ENCODE peak calls at places on chromosomes 16 and 17, in nine cellular contexts. Q is dorsolateral prefrontal cortex, E is right lobe of liver, I is natural killer cell, Z is PC-3, V is thyroid gland, B is fibroblast of mammary gland, W is BJ, L is AG09319. D is an unnamed sample.

GRCh38 chr17:17778308-17779014 is 58.3 kb downstream of the SREBF1 start:
- DNase-seq in Q (peak; percentile 74), E (no peak), I (no peak), Z (no peak), V (no peak), B (peak; percentile 85), W (no peak), L (peak; percentile 30), D (no peak)

GRCh38 chr16:67969286-67970039 is 1.0 kb upstream of the SLC12A4 start:
- DNase-seq in Q (no peak), E (no peak), I (no peak), Z (no peak), V (no peak), B (no peak), W (no peak), L (no peak), D (peak; percentile 60)

GRCh38 chr16:88651276-88651988 is 579 bp upstream of the CYBA start:
- DNase-seq in Q (no peak), E (peak; percentile 81), I (peak; percentile 83), Z (no peak), V (peak; percentile 94), B (no peak), W (no peak), L (no peak), D (peak; percentile 93)

GRCh38 chr16:86994651-86995171 is 322.5 kb downstream of the C16orf95 start:
- DNase-seq in Q (no peak), E (no peak), I (no peak), Z (peak; percentile 58), V (no peak), B (peak; percentile 94), W (peak; percentile 59), L (peak; percentile 38), D (no peak)

GRCh38 chr16:48383877-48384304 is 1.3 kb downstream of the SIAH1 start:
- DNase-seq in Q (no peak), E (no peak), I (no peak), Z (peak; percentile 37), V (peak; percentile 19), B (no peak), W (no peak), L (no peak), D (no peak)

GRCh38 chr16:55812951-55813350 is 19.9 kb downstream of the CES1 start:
- DNase-seq in Q (no peak), E (no peak), I (no peak), Z (no peak), V (no peak), B (no peak), W (no peak), L (no peak), D (no peak)

GRCh38 chr17:40437095-40437732 is 6.0 kb upstream of the IGFBP4 start:
- DNase-seq in Q (no peak), E (no peak), I (no peak), Z (no peak), V (no peak), B (no peak), W (no peak), L (no peak), D (no peak)

GRCh38 chr16:23700509-23700908 is 12.5 kb downstream of the ERN2 start:
- DNase-seq in Q (no peak), E (no peak), I (no peak), Z (no peak), V (no peak), B (no peak), W (no peak), L (no peak), D (no peak)

GRCh38 chr17:73357318-73357717 is 45.5 kb upstream of the CDC42EP4 start:
- DNase-seq in Q (no peak), E (no peak), I (no peak), Z (no peak), V (no peak), B (no peak), W (no peak), L (no peak), D (no peak)

GRCh38 chr16:70475054-70475871 is 20.9 kb downstream of the FCSK start:
- DNase-seq in Q (no peak), E (no peak), I (no peak), Z (no peak), V (no peak), B (no peak), W (no peak), L (no peak), D (peak; percentile 34)

GRCh38 chr17:59451706-59452105 is 113.7 kb upstream of the DHX40 start:
- DNase-seq in Q (no peak), E (no peak), I (no peak), Z (peak; percentile 68), V (no peak), B (peak; percentile 94), W (no peak), L (no peak), D (no peak)

GRCh38 chr17:71942626-71943025 is 178.2 kb upstream of the SOX9 start:
- DNase-seq in Q (no peak), E (no peak), I (no peak), Z (no peak), V (no peak), B (no peak), W (no peak), L (no peak), D (no peak)

DNA sequence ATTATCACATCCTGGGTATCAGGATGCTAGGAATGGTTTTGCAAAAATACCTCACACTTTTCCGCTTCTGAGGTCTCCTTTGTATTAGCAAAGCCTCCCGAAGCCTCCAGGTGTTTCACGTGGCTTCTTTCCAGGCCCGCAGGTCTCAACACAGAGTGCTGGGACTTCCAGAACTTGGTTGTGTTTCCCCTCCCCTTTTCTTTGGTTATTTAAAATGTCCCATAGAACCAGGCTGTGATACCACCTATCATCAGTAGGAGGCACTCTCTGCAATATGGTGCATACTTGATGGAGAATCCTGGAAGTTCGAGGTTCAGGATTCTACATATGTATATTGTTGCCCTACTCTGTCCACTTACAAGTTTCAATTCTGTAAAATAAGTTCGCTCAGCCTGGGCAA is 28.8 kb downstream of the ATP2C2 start:
- DNase-seq in Q (no peak), E (no peak), I (no peak), Z (no peak), V (peak; percentile 44), B (no peak), W (no peak), L (no peak), D (no peak)
- TF ChIP-seq CTCF in Q (no peak), E (no peak), I (no peak), Z (peak; percentile 49), V (peak; percentile 48), B (peak; percentile 18), W (peak; percentile 25), L (no peak), D (no peak)

GRCh38 chr17:48478224-48479013 is 48.4 kb upstream of the SKAP1 start:
- DNase-seq in Q (no peak), E (no peak), I (peak; percentile 51), Z (no peak), V (no peak), B (no peak), W (no peak), L (no peak), D (peak; percentile 74)
- TF ChIP-seq CTCF in Q (no peak), E (no peak), I (no peak), Z (no peak), V (no peak), B (peak; percentile 12), W (no peak), L (no peak), D (no peak)

DNA sequence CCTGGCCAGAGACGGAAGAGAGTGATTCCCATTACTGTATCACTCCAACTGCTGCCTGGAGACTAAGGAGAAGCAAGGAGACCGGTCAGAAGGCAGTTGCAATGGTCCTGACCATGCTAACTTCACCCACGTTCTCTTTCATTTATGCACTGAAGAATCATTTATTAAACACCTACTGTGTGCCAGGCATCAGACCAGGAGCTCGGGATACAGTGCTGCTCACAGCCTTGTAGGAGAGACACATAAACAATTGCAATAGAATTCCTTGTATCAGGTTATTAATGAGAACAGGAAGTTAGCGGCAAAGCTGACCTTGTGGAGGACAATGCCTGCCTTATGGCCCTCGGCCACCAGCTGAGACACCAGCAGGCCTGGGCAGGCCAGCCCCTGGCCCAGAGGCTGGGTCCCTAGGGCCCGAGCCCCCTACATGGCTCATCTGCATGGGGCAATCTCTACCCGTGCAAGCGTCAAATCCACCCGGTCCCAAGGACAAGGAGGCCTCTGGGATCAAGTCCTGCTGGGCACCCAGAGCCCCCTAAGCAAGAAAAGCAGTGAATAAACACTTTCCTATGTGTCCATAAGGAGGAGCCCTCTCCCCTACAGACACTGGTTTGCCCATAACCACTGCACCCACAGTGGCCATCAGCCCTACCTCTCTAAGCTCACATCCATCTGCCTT is 8.6 kb upstream of the ENPP7 start:
- DNase-seq in Q (no peak), E (no peak), I (no peak), Z (peak; percentile 67), V (no peak), B (no peak), W (no peak), L (no peak), D (no peak)
- TF ChIP-seq CTCF in Q (no peak), E (no peak), I (no peak), Z (peak; percentile 65), V (no peak), B (peak; percentile 12), W (no peak), L (no peak), D (no peak)

DNA sequence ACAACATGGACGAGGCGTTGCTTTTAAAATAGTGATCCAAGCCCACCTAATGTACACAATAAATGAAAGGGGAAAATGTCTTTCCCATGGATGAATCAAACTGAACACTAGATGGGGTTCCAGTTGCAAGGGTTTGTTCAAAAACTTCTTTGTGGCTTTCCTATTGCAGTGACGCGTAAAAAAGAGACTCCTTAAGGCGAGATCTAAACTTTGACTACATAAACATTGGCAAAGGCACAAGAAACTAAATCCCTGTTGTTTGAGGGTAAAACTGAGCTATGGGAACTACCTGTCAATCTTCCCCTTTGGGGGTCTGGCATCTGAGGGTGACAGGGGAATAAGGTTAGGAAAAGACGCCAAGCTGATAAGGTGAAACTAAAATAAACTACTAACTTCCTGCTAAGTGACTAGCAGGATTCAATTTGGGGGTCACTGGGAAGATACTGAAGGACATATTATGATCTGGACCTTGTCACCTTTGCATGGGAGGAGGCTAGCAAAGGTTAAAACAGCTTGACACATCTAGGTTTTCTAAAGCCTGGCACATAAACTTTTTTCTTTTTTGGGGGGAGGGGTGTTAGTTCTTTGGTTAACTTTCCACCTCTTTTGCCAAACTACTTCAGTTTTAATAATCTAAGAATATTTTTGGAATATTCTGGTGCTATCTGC is 4.7 kb downstream of the SALL1 start:
- DNase-seq in Q (no peak), E (no peak), I (no peak), Z (no peak), V (no peak), B (peak; percentile 74), W (no peak), L (no peak), D (no peak)
- TF ChIP-seq CTCF in Q (peak; percentile 52), E (no peak), I (no peak), Z (no peak), V (peak; percentile 56), B (peak; percentile 54), W (peak; percentile 60), L (peak; percentile 46), D (no peak)